ENCODE peak calls at places on chromosomes 2 and 18, in seven cellular contexts. S is stomach; X is CD8-positive, alpha-beta T cell; H is mesenchymal stem cell; R is ovary; P is GM23338; B is cardiac muscle cell. D is an unnamed sample.

GRCh38 chr2:217629347-217629746 is 373.4 kb downstream of the TNS1 start:
- DNase-seq in S (no peak), X (no peak), H (no peak), R (no peak), P (no peak), B (no peak), D (no peak)

GRCh38 chr2:101341421-101341820 is 32.9 kb upstream of the RNF149 start:
- DNase-seq in S (no peak), X (no peak), H (no peak), R (no peak), P (peak), B (no peak), D (no peak)

GRCh38 chr2:59249441-59250330 is 1008.6 kb upstream of the FANCL start:
- DNase-seq in S (no peak), X (no peak), H (no peak), R (no peak), P (no peak), B (no peak), D (no peak)

GRCh38 chr2:23554054-23554697 is 169.2 kb downstream of the KLHL29 start:
- DNase-seq in S (no peak), X (no peak), H (no peak), R (peak), P (no peak), B (no peak), D (no peak)

GRCh38 chr18:74515620-74516231 is 18.6 kb upstream of the CNDP1 start:
- DNase-seq in S (peak), X (no peak), H (no peak), R (no peak), P (no peak), B (no peak), D (no peak)

GRCh38 chr2:15169326-15170038 is 391.7 kb downstream of the NBAS start:
- DNase-seq in S (no peak), X (no peak), H (peak), R (no peak), P (no peak), B (no peak), D (peak)

GRCh38 chr2:11688222-11689069 is 18.5 kb upstream of the NTSR2 start:
- DNase-seq in S (peak), X (peak), H (peak), R (peak), P (peak), B (peak), D (peak)

GRCh38 chr2:108534577-108535379 is 508 bp downstream of the LIMS1 start:
- DNase-seq in S (peak), X (peak), H (peak), R (peak), P (peak), B (peak), D (peak)

GRCh38 chr2:63668464-63668863 is 79.7 kb downstream of the MDH1 start:
- DNase-seq in S (no peak), X (no peak), H (no peak), R (no peak), P (peak), B (no peak), D (no peak)

GRCh38 chr2:127594116-127594591 is 51.8 kb upstream of the GPR17 start:
- DNase-seq in S (peak), X (peak), H (no peak), R (no peak), P (no peak), B (no peak), D (no peak)

GRCh38 chr18:9629709-9630108 is 15.3 kb upstream of the PPP4R1 start:
- DNase-seq in S (no peak), X (no peak), H (no peak), R (no peak), P (no peak), B (no peak), D (peak)

GRCh38 chr18:62183578-62184195 is 3.2 kb downstream of the PIGN start:
- DNase-seq in S (no peak), X (no peak), H (peak), R (no peak), P (peak), B (peak), D (peak)

GRCh38 chr2:228417526-228417925 is 236.0 kb upstream of the SPHKAP start:
- DNase-seq in S (no peak), X (no peak), H (no peak), R (no peak), P (no peak), B (no peak), D (no peak)

GRCh38 chr2:107588960-107589542 is 237.6 kb upstream of the RGPD4 start:
- DNase-seq in S (no peak), X (no peak), H (peak), R (no peak), P (no peak), B (no peak), D (peak)

GRCh38 chr2:207805566-207806226 is 36.0 kb upstream of the FZD5 start:
- DNase-seq in S (no peak), X (no peak), H (no peak), R (no peak), P (no peak), B (no peak), D (no peak)

GRCh38 chr2:207779523-207779922 is 9.8 kb upstream of the FZD5 start:
- DNase-seq in S (no peak), X (no peak), H (no peak), R (no peak), P (no peak), B (no peak), D (no peak)

GRCh38 chr2:108376774-108377173 is 980 bp upstream of the SULT1C4 start:
- DNase-seq in S (no peak), X (no peak), H (no peak), R (no peak), P (no peak), B (no peak), D (no peak)

GRCh38 chr2:229920011-229920781 is 1.6 kb downstream of the TRIP12 start:
- DNase-seq in S (no peak), X (peak), H (peak), R (no peak), P (no peak), B (no peak), D (no peak)

GRCh38 chr18:76252880-76253279 is 242.2 kb downstream of the ZNF516 start:
- DNase-seq in S (no peak), X (no peak), H (no peak), R (no peak), P (peak), B (peak), D (peak)

GRCh38 chr2:216539791-216540241 is 41.2 kb downstream of the RPL37A start:
- DNase-seq in S (peak), X (no peak), H (no peak), R (no peak), P (no peak), B (no peak), D (no peak)

GRCh38 chr2:159140070-159140774 is 146.3 kb downstream of the WDSUB1 start:
- DNase-seq in S (no peak), X (no peak), H (peak), R (no peak), P (no peak), B (no peak), D (peak)

GRCh38 chr18:47944972-47945843 is 14.7 kb upstream of the SMAD2 start:
- DNase-seq in S (no peak), X (no peak), H (peak), R (no peak), P (no peak), B (no peak), D (peak)

GRCh38 chr2:232350804-232351685 is 27.5 kb upstream of the ALPP start:
- DNase-seq in S (no peak), X (no peak), H (no peak), R (no peak), P (peak), B (peak), D (no peak)

GRCh38 chr2:64402876-64403275 is 51.1 kb upstream of the LGALSL start:
- DNase-seq in S (no peak), X (no peak), H (peak), R (no peak), P (no peak), B (no peak), D (no peak)

GRCh38 chr2:115169814-115170213 is 727.4 kb downstream of the DPP10 start:
- DNase-seq in S (no peak), X (no peak), H (no peak), R (no peak), P (no peak), B (no peak), D (no peak)

GRCh38 chr2:47357475-47357874 is 45.5 kb upstream of the MSH2 start:
- DNase-seq in S (no peak), X (no peak), H (peak), R (no peak), P (no peak), B (peak), D (peak)

GRCh38 chr18:3441290-3441689 is 8.7 kb upstream of the TGIF1 start:
- DNase-seq in S (no peak), X (no peak), H (peak), R (no peak), P (peak), B (peak), D (no peak)

GRCh38 chr2:69067866-69068265 is 54.9 kb downstream of the ANTXR1 start:
- DNase-seq in S (no peak), X (no peak), H (no peak), R (no peak), P (no peak), B (no peak), D (no peak)

GRCh38 chr2:62197609-62198236 is 1.8 kb downstream of the B3GNT2 start:
- DNase-seq in S (peak), X (no peak), H (peak), R (no peak), P (peak), B (peak), D (peak)

GRCh38 chr18:13444430-13445240 is 226.1 kb downstream of the LDLRAD4 start:
- DNase-seq in S (no peak), X (no peak), H (no peak), R (no peak), P (no peak), B (no peak), D (no peak)

GRCh38 chr2:133780099-133780996 is 212.1 kb upstream of the NCKAP5 start:
- DNase-seq in S (peak), X (no peak), H (peak), R (no peak), P (peak), B (peak), D (peak)

GRCh38 chr2:146388757-146389156 is 1456.1 kb upstream of the ACVR2A start:
- DNase-seq in S (no peak), X (no peak), H (peak), R (no peak), P (no peak), B (no peak), D (peak)

GRCh38 chr2:25339121-25339738 is 2.5 kb downstream of the DNMT3A start:
- DNase-seq in S (no peak), X (no peak), H (no peak), R (no peak), P (no peak), B (no peak), D (no peak)

GRCh38 chr18:33596178-33596854 is 18.3 kb downstream of the ASXL3 start:
- DNase-seq in S (no peak), X (no peak), H (no peak), R (no peak), P (no peak), B (no peak), D (peak)

GRCh38 chr18:44180683-44181082 is 500.0 kb upstream of the SETBP1 start:
- DNase-seq in S (no peak), X (no peak), H (peak), R (no peak), P (no peak), B (peak), D (no peak)
- H3K4me3 ChIP-seq in S (no peak), X (no peak), H (no peak), R (no peak), P (no peak), B (no peak), D (no peak)

DNA sequence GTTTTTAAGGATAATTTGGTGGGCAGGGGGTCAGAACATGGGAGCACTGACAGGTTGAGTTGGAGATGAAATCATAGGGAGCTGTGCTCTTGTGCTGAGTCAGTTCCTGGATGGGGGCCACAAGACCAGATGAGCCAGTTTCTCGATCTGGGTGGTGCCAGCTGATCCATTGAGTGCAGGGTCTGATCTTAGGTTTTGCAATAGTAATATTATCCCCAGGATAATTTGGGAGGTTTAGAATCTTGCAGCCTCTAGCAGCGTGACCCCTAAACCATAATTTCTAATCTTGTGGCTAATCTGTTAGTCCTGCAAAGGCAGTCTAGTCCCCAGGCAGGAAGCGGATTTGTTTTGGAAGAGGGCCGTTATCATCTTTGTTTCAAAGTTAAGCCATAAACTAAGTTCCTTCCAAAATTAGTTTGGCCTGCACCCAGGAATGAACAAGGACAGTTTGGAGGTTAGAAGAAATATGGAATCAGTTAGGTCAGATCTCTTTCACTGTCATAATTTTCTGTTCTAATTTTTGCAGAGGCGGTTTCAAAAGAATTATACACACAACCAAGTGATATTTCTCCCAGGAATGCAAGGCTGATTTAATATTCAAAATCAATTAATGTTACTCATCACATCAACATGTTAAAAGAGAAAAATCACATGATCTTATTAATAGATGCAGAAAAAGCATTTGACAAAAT is 23.0 kb downstream of the DBI start:
- DNase-seq in S (peak), X (peak), H (peak), R (peak), P (no peak), B (no peak), D (peak)
- H3K4me3 ChIP-seq in S (no peak), X (no peak), H (no peak), R (no peak), P (no peak), B (no peak), D (no peak)

GRCh38 chr2:174340400-174341300 is 5.9 kb downstream of the SP9 start:
- DNase-seq in S (no peak), X (no peak), H (peak), R (no peak), P (peak), B (peak), D (no peak)
- H3K4me3 ChIP-seq in S (peak), X (no peak), H (peak), R (no peak), P (peak), B (peak), D (no peak)

GRCh38 chr2:86382698-86383097 is 45.3 kb upstream of the REEP1 start:
- DNase-seq in S (no peak), X (no peak), H (no peak), R (no peak), P (no peak), B (no peak), D (no peak)
- H3K4me3 ChIP-seq in S (no peak), X (no peak), H (no peak), R (no peak), P (no peak), B (no peak), D (no peak)

GRCh38 chr18:11148655-11149440 is 521 bp downstream of the PIEZO2 start:
- DNase-seq in S (no peak), X (no peak), H (peak), R (no peak), P (peak), B (no peak), D (peak)
- H3K4me3 ChIP-seq in S (peak), X (no peak), H (peak), R (peak), P (peak), B (peak), D (peak)

GRCh38 chr2:170212625-170213280 is 34.8 kb downstream of the MYO3B start:
- DNase-seq in S (no peak), X (no peak), H (peak), R (no peak), P (no peak), B (no peak), D (no peak)
- H3K4me3 ChIP-seq in S (no peak), X (no peak), H (no peak), R (no peak), P (no peak), B (no peak), D (no peak)

DNA sequence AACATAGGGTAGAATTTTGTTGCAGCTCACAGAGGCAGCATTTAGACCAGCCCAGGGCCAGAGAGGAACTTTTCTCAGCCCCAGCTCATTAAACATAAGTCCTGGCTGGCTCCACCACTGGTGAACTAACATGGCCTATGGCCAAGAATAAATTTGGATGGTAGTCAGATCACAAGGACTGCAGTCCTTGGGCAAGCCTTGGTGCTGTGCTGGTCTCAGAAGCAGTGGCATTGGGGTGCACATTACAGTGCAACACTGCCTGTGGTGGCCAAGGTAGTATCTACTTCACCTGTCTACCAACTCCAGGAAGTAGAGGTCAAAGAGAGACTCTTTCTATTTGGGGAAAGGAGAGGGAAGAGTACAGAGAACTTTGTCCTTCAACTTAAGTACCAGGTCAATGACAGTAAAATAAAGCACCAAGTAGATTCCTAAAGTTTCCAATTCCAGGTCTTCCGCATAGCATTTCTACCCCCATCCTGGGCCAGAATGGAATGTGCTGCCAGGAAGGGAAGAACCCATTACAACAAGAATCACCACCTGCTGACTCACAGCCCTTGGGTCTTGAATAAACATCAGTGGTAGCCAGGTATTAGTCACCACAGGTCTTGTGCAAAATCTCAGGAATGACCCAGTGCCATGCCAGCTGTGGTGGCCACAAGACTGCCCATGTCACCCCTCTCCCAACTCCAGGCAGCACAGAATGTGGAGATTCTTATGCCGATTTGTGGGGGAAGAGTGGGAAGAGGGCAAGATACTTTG is 155.4 kb upstream of the FSIP2 start:
- DNase-seq in S (no peak), X (no peak), H (peak), R (no peak), P (peak), B (no peak), D (no peak)
- H3K4me3 ChIP-seq in S (no peak), X (no peak), H (no peak), R (no peak), P (no peak), B (no peak), D (no peak)

GRCh38 chr18:12307251-12307736 is 747 bp upstream of the TUBB6 start:
- DNase-seq in S (no peak), X (no peak), H (peak), R (peak), P (peak), B (peak), D (peak)
- H3K4me3 ChIP-seq in S (peak), X (peak), H (peak), R (peak), P (peak), B (peak), D (peak)

GRCh38 chr2:239266436-239266770 is 134.4 kb downstream of the HDAC4 start:
- DNase-seq in S (peak), X (peak), H (no peak), R (no peak), P (no peak), B (no peak), D (no peak)

GRCh38 chr2:239268549-239268948 is 132.3 kb downstream of the HDAC4 start:
- DNase-seq in S (peak), X (no peak), H (no peak), R (no peak), P (no peak), B (no peak), D (no peak)

GRCh38 chr2:239266779-239267410 is 133.9 kb downstream of the HDAC4 start:
- DNase-seq in S (peak), X (peak), H (no peak), R (no peak), P (no peak), B (no peak), D (no peak)

GRCh38 chr2:239268082-239268481 is 132.7 kb downstream of the HDAC4 start:
- DNase-seq in S (peak), X (no peak), H (no peak), R (no peak), P (no peak), B (no peak), D (peak)

GRCh38 chr2:239267411-239267941 is 133.3 kb downstream of the HDAC4 start:
- DNase-seq in S (peak), X (peak), H (peak), R (peak), P (peak), B (no peak), D (peak)
- H3K4me3 ChIP-seq in S (peak), X (peak), H (no peak), R (no peak), P (no peak), B (no peak), D (peak)

GRCh38 chr2:120819720-120820210 is 84.1 kb downstream of the GLI2 start:
- DNase-seq in S (no peak), X (no peak), H (no peak), R (no peak), P (no peak), B (no peak), D (peak)
- H3K4me3 ChIP-seq in S (no peak), X (no peak), H (no peak), R (no peak), P (no peak), B (no peak), D (peak)

D was measured in fibroblast of villous mesenchyme.